ENCODE peak calls at places on chromosomes 5 and 9, in nine cellular contexts. One of them, this sample, is unnamed.

GRCh38 chr5:151612689-151613427 is 21.7 kb upstream of the FAT2 start:
- DNase-seq in bronchial epithelial cell: peak
- DNase-seq in A673: no peak
- DNase-seq in AG09309: no peak
- DNase-seq in brain microvascular endothelial cell: no peak
- DNase-seq in fibroblast of the aortic adventitia: no peak
- DNase-seq in ovary: no peak
- DNase-seq in fibroblast of mammary gland: no peak
- DNase-seq in CD4-positive, alpha-beta memory T cell: peak
- DNase-seq in this sample: no peak

GRCh38 chr5:15003511-15003920 is 131.9 kb upstream of the ANKH start:
- DNase-seq in AG09309: peak
- DNase-seq in A673: peak
- DNase-seq in bronchial epithelial cell: peak
- DNase-seq in fibroblast of the aortic adventitia: peak
- DNase-seq in CD4-positive, alpha-beta memory T cell: peak
- DNase-seq in fibroblast of mammary gland: peak
- DNase-seq in ovary: peak
- DNase-seq in brain microvascular endothelial cell: peak
- DNase-seq in this sample: peak

GRCh38 chr9:83962165-83962564 is 17.9 kb downstream of the HNRNPK start:
- DNase-seq in A673: no peak
- DNase-seq in fibroblast of mammary gland: peak
- DNase-seq in ovary: no peak
- DNase-seq in fibroblast of the aortic adventitia: peak
- DNase-seq in CD4-positive, alpha-beta memory T cell: no peak
- DNase-seq in bronchial epithelial cell: peak
- DNase-seq in brain microvascular endothelial cell: no peak
- DNase-seq in AG09309: peak
- DNase-seq in this sample: peak

GRCh38 chr5:112240011-112240410 is 179.1 kb downstream of the EPB41L4A start:
- DNase-seq in fibroblast of mammary gland: no peak
- DNase-seq in CD4-positive, alpha-beta memory T cell: no peak
- DNase-seq in ovary: no peak
- DNase-seq in bronchial epithelial cell: no peak
- DNase-seq in A673: no peak
- DNase-seq in fibroblast of the aortic adventitia: peak
- DNase-seq in brain microvascular endothelial cell: no peak
- DNase-seq in AG09309: no peak
- DNase-seq in this sample: no peak

GRCh38 chr5:76679231-76679630 is 36.7 kb upstream of the F2R start:
- DNase-seq in brain microvascular endothelial cell: no peak
- DNase-seq in fibroblast of mammary gland: peak
- DNase-seq in ovary: no peak
- DNase-seq in A673: no peak
- DNase-seq in fibroblast of the aortic adventitia: peak
- DNase-seq in CD4-positive, alpha-beta memory T cell: no peak
- DNase-seq in bronchial epithelial cell: no peak
- DNase-seq in AG09309: peak
- DNase-seq in this sample: peak

GRCh38 chr5:157370967-157371366 is 89.0 kb upstream of the NIPAL4 start:
- DNase-seq in AG09309: no peak
- DNase-seq in CD4-positive, alpha-beta memory T cell: no peak
- DNase-seq in brain microvascular endothelial cell: peak
- DNase-seq in fibroblast of the aortic adventitia: no peak
- DNase-seq in A673: peak
- DNase-seq in ovary: no peak
- DNase-seq in bronchial epithelial cell: no peak
- DNase-seq in fibroblast of mammary gland: no peak
- DNase-seq in this sample: no peak

GRCh38 chr9:115717711-115718173 is 435.8 kb upstream of the PAPPA start:
- DNase-seq in ovary: no peak
- DNase-seq in A673: peak
- DNase-seq in CD4-positive, alpha-beta memory T cell: no peak
- DNase-seq in fibroblast of mammary gland: no peak
- DNase-seq in fibroblast of the aortic adventitia: peak
- DNase-seq in brain microvascular endothelial cell: peak
- DNase-seq in AG09309: peak
- DNase-seq in bronchial epithelial cell: no peak
- DNase-seq in this sample: peak

GRCh38 chr5:173802670-173803165 is 85.4 kb upstream of the CPEB4 start:
- DNase-seq in CD4-positive, alpha-beta memory T cell: no peak
- DNase-seq in fibroblast of the aortic adventitia: peak
- DNase-seq in A673: no peak
- DNase-seq in bronchial epithelial cell: peak
- DNase-seq in ovary: no peak
- DNase-seq in AG09309: no peak
- DNase-seq in brain microvascular endothelial cell: no peak
- DNase-seq in fibroblast of mammary gland: peak
- DNase-seq in this sample: peak

GRCh38 chr5:168568738-168569137 is 10.4 kb downstream of the PANK3 start:
- DNase-seq in brain microvascular endothelial cell: no peak
- DNase-seq in CD4-positive, alpha-beta memory T cell: no peak
- DNase-seq in bronchial epithelial cell: no peak
- DNase-seq in fibroblast of mammary gland: no peak
- DNase-seq in ovary: no peak
- DNase-seq in A673: no peak
- DNase-seq in fibroblast of the aortic adventitia: no peak
- DNase-seq in AG09309: no peak
- DNase-seq in this sample: no peak

GRCh38 chr9:90775657-90776056 is 26.0 kb upstream of the SYK start:
- DNase-seq in CD4-positive, alpha-beta memory T cell: no peak
- DNase-seq in fibroblast of the aortic adventitia: no peak
- DNase-seq in fibroblast of mammary gland: no peak
- DNase-seq in AG09309: no peak
- DNase-seq in bronchial epithelial cell: no peak
- DNase-seq in brain microvascular endothelial cell: no peak
- DNase-seq in ovary: no peak
- DNase-seq in A673: no peak
- DNase-seq in this sample: no peak

GRCh38 chr5:177427919-177428573 is 1.6 kb downstream of the GRK6 start:
- DNase-seq in AG09309: no peak
- DNase-seq in ovary: no peak
- DNase-seq in fibroblast of the aortic adventitia: no peak
- DNase-seq in bronchial epithelial cell: no peak
- DNase-seq in fibroblast of mammary gland: no peak
- DNase-seq in A673: no peak
- DNase-seq in CD4-positive, alpha-beta memory T cell: no peak
- DNase-seq in brain microvascular endothelial cell: no peak
- DNase-seq in this sample: no peak

GRCh38 chr5:177430972-177431316 is 4.5 kb downstream of the GRK6 start:
- DNase-seq in fibroblast of mammary gland: no peak
- DNase-seq in CD4-positive, alpha-beta memory T cell: no peak
- DNase-seq in brain microvascular endothelial cell: no peak
- DNase-seq in AG09309: no peak
- DNase-seq in ovary: no peak
- DNase-seq in fibroblast of the aortic adventitia: no peak
- DNase-seq in A673: no peak
- DNase-seq in bronchial epithelial cell: no peak
- DNase-seq in this sample: no peak

GRCh38 chr5:177428574-177429217 is 2.2 kb downstream of the GRK6 start:
- DNase-seq in A673: no peak
- DNase-seq in fibroblast of the aortic adventitia: no peak
- DNase-seq in ovary: no peak
- DNase-seq in bronchial epithelial cell: no peak
- DNase-seq in brain microvascular endothelial cell: no peak
- DNase-seq in CD4-positive, alpha-beta memory T cell: no peak
- DNase-seq in fibroblast of mammary gland: no peak
- DNase-seq in AG09309: no peak
- DNase-seq in this sample: no peak

GRCh38 chr5:177430146-177430951 is 3.9 kb downstream of the GRK6 start:
- DNase-seq in fibroblast of the aortic adventitia: no peak
- DNase-seq in AG09309: no peak
- DNase-seq in A673: no peak
- DNase-seq in bronchial epithelial cell: peak
- DNase-seq in ovary: no peak
- DNase-seq in fibroblast of mammary gland: no peak
- DNase-seq in brain microvascular endothelial cell: no peak
- DNase-seq in CD4-positive, alpha-beta memory T cell: no peak
- DNase-seq in this sample: no peak

DNA sequence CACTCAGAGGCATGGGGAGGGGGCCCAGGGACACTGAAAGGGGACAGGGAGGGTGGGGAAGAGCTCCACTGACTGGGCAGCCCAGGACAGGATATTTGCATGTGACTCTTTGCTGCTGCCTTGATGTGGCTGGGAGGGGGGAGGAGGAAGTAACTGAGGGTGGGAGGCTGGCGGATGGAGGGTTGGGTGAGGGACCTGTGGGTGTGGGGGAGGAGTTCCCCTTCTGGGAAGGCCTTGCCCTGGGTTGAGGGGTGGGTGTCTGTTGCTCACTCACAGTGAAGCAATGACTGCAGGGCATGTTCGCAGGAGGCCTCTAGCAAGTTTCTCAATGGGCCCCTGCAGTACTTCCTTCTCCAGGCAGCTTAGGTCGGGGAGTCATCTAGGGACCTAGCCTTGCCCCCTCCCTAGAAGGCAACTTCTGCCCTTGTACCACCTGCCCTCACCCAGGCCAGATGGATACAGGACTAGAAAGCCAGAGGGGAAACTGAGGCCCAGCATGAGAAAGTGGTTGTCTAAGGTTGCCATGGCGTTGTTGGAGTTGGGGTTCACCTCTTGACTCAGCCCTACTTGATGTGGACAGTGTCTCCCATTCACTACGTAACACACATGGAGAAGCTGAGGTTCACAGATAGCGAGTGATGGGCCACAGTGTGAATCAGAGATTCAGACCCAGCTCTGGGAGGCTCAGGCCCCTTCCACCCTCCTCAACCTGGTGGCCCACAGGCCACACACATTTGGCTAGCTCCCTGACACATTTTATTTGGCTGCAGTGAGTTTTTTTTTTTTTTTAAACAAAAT is 3.0 kb downstream of the GRK6 start:
- DNase-seq in CD4-positive, alpha-beta memory T cell: peak
- DNase-seq in fibroblast of mammary gland: no peak
- DNase-seq in ovary: no peak
- DNase-seq in AG09309: no peak
- DNase-seq in fibroblast of the aortic adventitia: no peak
- DNase-seq in brain microvascular endothelial cell: no peak
- DNase-seq in bronchial epithelial cell: no peak
- DNase-seq in A673: no peak
- DNase-seq in this sample: no peak
- H3K4me3 ChIP-seq in CD4-positive, alpha-beta memory T cell: peak
- H3K4me3 ChIP-seq in fibroblast of mammary gland: no peak
- H3K4me3 ChIP-seq in ovary: no peak
- H3K4me3 ChIP-seq in AG09309: no peak
- H3K4me3 ChIP-seq in fibroblast of the aortic adventitia: no peak
- H3K4me3 ChIP-seq in brain microvascular endothelial cell: no peak
- H3K4me3 ChIP-seq in bronchial epithelial cell: no peak
- H3K4me3 ChIP-seq in A673: no peak
- H3K4me3 ChIP-seq in this sample: no peak

GRCh38 chr5:140295414-140295813 is 7.5 kb downstream of the PFDN1 start:
- DNase-seq in AG09309: peak
- DNase-seq in ovary: no peak
- DNase-seq in brain microvascular endothelial cell: peak
- DNase-seq in fibroblast of the aortic adventitia: peak
- DNase-seq in CD4-positive, alpha-beta memory T cell: no peak
- DNase-seq in A673: peak
- DNase-seq in fibroblast of mammary gland: peak
- DNase-seq in bronchial epithelial cell: peak
- DNase-seq in this sample: peak

GRCh38 chr5:140294753-140295152 is 8.1 kb downstream of the PFDN1 start:
- DNase-seq in fibroblast of mammary gland: no peak
- DNase-seq in bronchial epithelial cell: no peak
- DNase-seq in ovary: no peak
- DNase-seq in A673: no peak
- DNase-seq in AG09309: no peak
- DNase-seq in brain microvascular endothelial cell: no peak
- DNase-seq in fibroblast of the aortic adventitia: no peak
- DNase-seq in CD4-positive, alpha-beta memory T cell: no peak
- DNase-seq in this sample: no peak

GRCh38 chr5:140293091-140293996 is 9.6 kb downstream of the PFDN1 start:
- DNase-seq in bronchial epithelial cell: peak
- DNase-seq in brain microvascular endothelial cell: no peak
- DNase-seq in fibroblast of mammary gland: peak
- DNase-seq in A673: no peak
- DNase-seq in fibroblast of the aortic adventitia: peak
- DNase-seq in CD4-positive, alpha-beta memory T cell: no peak
- DNase-seq in AG09309: no peak
- DNase-seq in ovary: no peak
- DNase-seq in this sample: peak

GRCh38 chr5:140296289-140296688 is 6.6 kb downstream of the PFDN1 start:
- DNase-seq in AG09309: no peak
- DNase-seq in A673: no peak
- DNase-seq in fibroblast of the aortic adventitia: peak
- DNase-seq in brain microvascular endothelial cell: no peak
- DNase-seq in ovary: no peak
- DNase-seq in bronchial epithelial cell: no peak
- DNase-seq in CD4-positive, alpha-beta memory T cell: no peak
- DNase-seq in fibroblast of mammary gland: no peak
- DNase-seq in this sample: peak

GRCh38 chr5:140292212-140293040 is 10.5 kb downstream of the PFDN1 start:
- DNase-seq in CD4-positive, alpha-beta memory T cell: no peak
- DNase-seq in fibroblast of mammary gland: no peak
- DNase-seq in AG09309: no peak
- DNase-seq in ovary: no peak
- DNase-seq in fibroblast of the aortic adventitia: peak
- DNase-seq in A673: no peak
- DNase-seq in bronchial epithelial cell: peak
- DNase-seq in brain microvascular endothelial cell: no peak
- DNase-seq in this sample: peak
- H3K4me3 ChIP-seq in CD4-positive, alpha-beta memory T cell: no peak
- H3K4me3 ChIP-seq in fibroblast of mammary gland: no peak
- H3K4me3 ChIP-seq in AG09309: no peak
- H3K4me3 ChIP-seq in ovary: no peak
- H3K4me3 ChIP-seq in fibroblast of the aortic adventitia: no peak
- H3K4me3 ChIP-seq in A673: no peak
- H3K4me3 ChIP-seq in bronchial epithelial cell: no peak
- H3K4me3 ChIP-seq in brain microvascular endothelial cell: no peak
- H3K4me3 ChIP-seq in this sample: no peak

DNA sequence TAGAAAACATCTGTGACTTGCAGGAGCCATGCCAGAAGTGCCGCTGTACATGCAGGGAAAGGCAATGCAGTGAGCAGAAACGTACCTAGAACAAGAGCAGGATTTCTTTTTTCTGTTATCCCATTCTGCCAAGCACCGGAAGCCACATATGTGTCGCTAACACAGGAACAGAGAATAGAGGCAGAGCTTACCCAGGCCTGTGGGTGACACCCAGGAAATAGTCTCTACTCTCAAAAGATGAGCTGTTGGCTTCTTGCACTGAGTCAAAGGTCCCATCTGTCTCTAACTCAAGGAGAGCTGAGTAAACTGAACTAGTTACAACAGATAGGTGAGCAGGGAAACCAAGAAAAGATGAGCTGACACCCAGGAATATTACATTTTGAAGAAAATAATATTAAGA is 5.8 kb downstream of the ADAMTS19 start:
- DNase-seq in A673: no peak
- DNase-seq in brain microvascular endothelial cell: no peak
- DNase-seq in fibroblast of mammary gland: no peak
- DNase-seq in bronchial epithelial cell: no peak
- DNase-seq in AG09309: no peak
- DNase-seq in fibroblast of the aortic adventitia: no peak
- DNase-seq in CD4-positive, alpha-beta memory T cell: no peak
- DNase-seq in ovary: no peak
- DNase-seq in this sample: no peak
- H3K4me3 ChIP-seq in A673: no peak
- H3K4me3 ChIP-seq in brain microvascular endothelial cell: no peak
- H3K4me3 ChIP-seq in fibroblast of mammary gland: no peak
- H3K4me3 ChIP-seq in bronchial epithelial cell: no peak
- H3K4me3 ChIP-seq in AG09309: no peak
- H3K4me3 ChIP-seq in fibroblast of the aortic adventitia: no peak
- H3K4me3 ChIP-seq in CD4-positive, alpha-beta memory T cell: no peak
- H3K4me3 ChIP-seq in ovary: no peak
- H3K4me3 ChIP-seq in this sample: no peak

GRCh38 chr5:131281133-131281867 is 17.4 kb downstream of the CDC42SE2 start:
- DNase-seq in AG09309: no peak
- DNase-seq in fibroblast of mammary gland: no peak
- DNase-seq in A673: no peak
- DNase-seq in bronchial epithelial cell: peak
- DNase-seq in fibroblast of the aortic adventitia: no peak
- DNase-seq in CD4-positive, alpha-beta memory T cell: peak
- DNase-seq in ovary: no peak
- DNase-seq in brain microvascular endothelial cell: no peak
- DNase-seq in this sample: no peak
- H3K4me3 ChIP-seq in AG09309: no peak
- H3K4me3 ChIP-seq in fibroblast of mammary gland: no peak
- H3K4me3 ChIP-seq in A673: no peak
- H3K4me3 ChIP-seq in bronchial epithelial cell: peak
- H3K4me3 ChIP-seq in fibroblast of the aortic adventitia: no peak
- H3K4me3 ChIP-seq in CD4-positive, alpha-beta memory T cell: peak
- H3K4me3 ChIP-seq in ovary: no peak
- H3K4me3 ChIP-seq in brain microvascular endothelial cell: no peak
- H3K4me3 ChIP-seq in this sample: no peak